ENCODE peak calls at places on chromosomes 6 and 20, in five cellular contexts. J is breast epithelium, H is tibial nerve, E is body of pancreas, R is epithelial cell of proximal tubule. T is an unnamed sample.

GRCh38 chr6:287500-287883 is 4.8 kb upstream of the DUSP22 start:
- DNase-seq in J (no peak), H (no peak), R (no peak), E (no peak), T (no peak)

GRCh38 chr6:33117826-33118277 is 42.1 kb downstream of the HLA-DPB1 start:
- DNase-seq in H (no peak), E (no peak), J (no peak), R (no peak), T (no peak)

GRCh38 chr20:2421247-2421646 is 40.5 kb downstream of the TGM6 start:
- DNase-seq in R (no peak), J (no peak), E (no peak), H (no peak), T (no peak)

GRCh38 chr20:37984018-37984785 is 49.1 kb downstream of the TTI1 start:
- DNase-seq in R (no peak), E (peak; percentile 22), H (no peak), J (no peak), T (no peak)

GRCh38 chr20:57306747-57307146 is 22.9 kb upstream of the SPO11 start:
- DNase-seq in J (no peak), R (no peak), E (no peak), H (no peak), T (no peak)

GRCh38 chr6:73418081-73418741 is 23.6 kb downstream of the DDX43 start:
- DNase-seq in E (no peak), H (no peak), J (no peak), R (no peak), T (peak; percentile 13)

GRCh38 chr6:5531853-5532375 is 270.6 kb downstream of the FARS2 start:
- DNase-seq in E (no peak), R (no peak), J (no peak), H (no peak), T (no peak)

GRCh38 chr20:43508604-43509040 is 1.1 kb downstream of the L3MBTL1 start:
- DNase-seq in H (no peak), E (no peak), R (no peak), J (no peak), T (no peak)

GRCh38 chr6:37011656-37012378 is 6.4 kb downstream of the FGD2 start:
- DNase-seq in J (no peak), R (no peak), E (no peak), H (no peak), T (peak; percentile 67)

GRCh38 chr6:6749791-6750434 is 161.4 kb downstream of the LY86 start:
- DNase-seq in E (no peak), H (peak; percentile 16), R (no peak), J (peak; percentile 63), T (peak; percentile 75)

GRCh38 chr6:151288711-151289398 is 49.1 kb downstream of the AKAP12 start:
- DNase-seq in R (no peak), H (no peak), J (no peak), E (no peak), T (no peak)

GRCh38 chr20:46581386-46581785 is 30.9 kb upstream of the OCSTAMP start:
- DNase-seq in H (no peak), R (no peak), E (no peak), J (no peak), T (no peak)

GRCh38 chr6:16729183-16729696 is 32.0 kb downstream of the ATXN1 start:
- DNase-seq in J (no peak), E (no peak), H (no peak), R (no peak), T (peak; percentile 86)

GRCh38 chr6:130313206-130313605 is 52.6 kb upstream of the TMEM200A start:
- DNase-seq in J (no peak), H (no peak), R (no peak), E (no peak), T (no peak)

GRCh38 chr6:1335367-1336037 is 23.6 kb downstream of the FOXQ1 start:
- DNase-seq in J (peak; percentile 92), R (peak; percentile 97), E (peak; percentile 93), H (no peak), T (peak; percentile 78)

GRCh38 chr6:53258076-53258773 is 90.5 kb downstream of the ELOVL5 start:
- DNase-seq in H (no peak), J (no peak), E (no peak), R (no peak), T (no peak)

GRCh38 chr6:111087106-111087835 is at the start of gene SLC16A10:
- DNase-seq in E (peak; percentile 91), R (no peak), J (peak; percentile 21), H (no peak), T (peak; percentile 25)

GRCh38 chr20:22496817-22497216 is 87.6 kb downstream of the FOXA2 start:
- DNase-seq in R (no peak), H (no peak), J (no peak), E (no peak), T (no peak)

GRCh38 chr20:45174434-45175364 is at the start of gene PI3:
- DNase-seq in R (peak; percentile 91), J (peak; percentile 32), H (no peak), E (peak; percentile 38), T (no peak)

GRCh38 chr6:4388675-4389074 is 253.3 kb upstream of the ECI2 start:
- DNase-seq in E (no peak), J (no peak), R (peak; percentile 51), H (no peak), T (no peak)

GRCh38 chr6:145756170-145756662 is 20.9 kb upstream of the EPM2A start:
- DNase-seq in H (no peak), E (peak; percentile 39), J (peak; percentile 27), R (no peak), T (peak; percentile 95)

GRCh38 chr6:35224720-35225119 is 11.0 kb downstream of the SCUBE3 start:
- DNase-seq in H (no peak), J (no peak), E (no peak), R (no peak), T (no peak)

GRCh38 chr6:153162646-153163045 is 31.6 kb upstream of the RGS17 start:
- DNase-seq in J (no peak), E (no peak), H (no peak), R (no peak), T (no peak)

GRCh38 chr6:7721654-7722053 is 4.2 kb upstream of the BMP6 start:
- DNase-seq in J (no peak), H (no peak), R (no peak), E (no peak), T (peak; percentile 34)

GRCh38 chr6:33317418-33317667 is 201 bp downstream of the ZBTB22 start:
- DNase-seq in R (no peak), J (no peak), H (no peak), E (no peak), T (no peak)

GRCh38 chr6:48036316-48036715 is 74.7 kb downstream of the PTCHD4 start:
- DNase-seq in E (no peak), H (no peak), J (no peak), R (peak; percentile 16), T (peak; percentile 57)

GRCh38 chr6:30544666-30545272 is 11.5 kb downstream of the GNL1 start:
- DNase-seq in H (no peak), E (peak; percentile 26), J (no peak), R (no peak), T (peak; percentile 77)

GRCh38 chr20:61560361-61560853 is 308.3 kb downstream of the CDH4 start:
- DNase-seq in R (no peak), J (no peak), E (peak; percentile 25), H (no peak), T (peak; percentile 52)

GRCh38 chr20:62776692-62777527 is 19.4 kb upstream of the MRGBP start:
- DNase-seq in R (no peak), J (no peak), E (peak; percentile 62), H (no peak), T (no peak)

GRCh38 chr20:20459726-20460125 is 91.8 kb downstream of the INSM1 start:
- DNase-seq in R (no peak), E (no peak), J (no peak), H (no peak), T (peak; percentile 17)

GRCh38 chr20:35871311-35871771 is 83.0 kb downstream of the SCAND1 start:
- DNase-seq in H (peak; percentile 23), R (no peak), J (peak; percentile 31), E (peak; percentile 17), T (peak; percentile 56)

GRCh38 chr6:3312604-3313167 is 53.9 kb downstream of the PSMG4 start:
- DNase-seq in R (no peak), J (no peak), H (no peak), E (no peak), T (no peak)

GRCh38 chr20:5989539-5989938 is 39.1 kb downstream of the MCM8 start:
- DNase-seq in E (no peak), H (no peak), R (no peak), J (no peak), T (no peak)

GRCh38 chr6:157558049-157558448 is 177.1 kb downstream of the ZDHHC14 start:
- DNase-seq in E (no peak), J (no peak), R (no peak), H (no peak), T (no peak)
- H3K4me3 ChIP-seq in E (no peak overlapping the region), J (no peak overlapping the region), R (no peak overlapping the region), H (no peak overlapping the region), T (no peak overlapping the region)

DNA sequence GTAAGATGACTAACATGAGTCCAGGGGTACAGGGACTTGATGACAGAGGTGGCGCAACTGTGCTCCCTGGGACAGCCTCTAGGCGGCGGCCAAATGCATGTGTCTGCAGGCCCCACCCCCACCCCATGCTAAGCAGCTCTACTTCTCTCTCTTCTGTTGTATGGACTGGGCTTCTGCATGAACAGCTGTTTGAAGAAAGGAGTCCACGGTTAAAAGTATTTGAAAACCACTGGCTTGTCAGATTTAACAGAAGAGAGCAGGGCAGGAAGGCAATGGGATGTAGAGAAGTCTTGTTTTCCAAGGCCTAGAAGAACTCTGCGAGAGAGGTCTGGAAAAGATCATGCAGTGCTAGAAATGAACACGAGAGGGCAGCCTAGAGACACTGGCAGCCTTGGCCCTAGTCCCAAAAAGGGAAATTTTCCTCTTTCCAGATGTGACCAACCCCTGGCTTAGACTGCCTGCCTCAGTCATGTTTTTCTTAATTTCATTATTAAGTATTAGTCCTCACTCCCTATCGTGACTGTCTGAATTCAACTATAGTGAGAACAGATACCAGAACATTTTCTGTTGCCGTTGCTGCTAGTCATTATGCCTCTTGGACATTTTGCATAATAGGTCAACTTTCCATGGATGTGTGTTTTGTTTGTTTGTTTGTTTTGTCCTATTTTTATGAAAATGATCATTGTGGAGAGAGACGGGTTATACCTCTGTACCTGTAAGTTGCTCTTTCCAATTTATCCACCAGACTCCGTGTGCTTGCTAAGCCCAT is 265.0 kb downstream of the ADGRG6 start:
- DNase-seq in H (peak; percentile 28), E (peak; percentile 45), R (no peak), J (peak; percentile 21), T (peak; percentile 58)
- TF ChIP-seq CTCF in H (peak; percentile 81), E (peak; percentile 73), R (peak; percentile 90), J (peak; percentile 67), T (peak; percentile 95)

GRCh38 chr6:134316733-134317431 is 1.0 kb downstream of the SGK1 start:
- DNase-seq in E (no peak), H (no peak), R (no peak), J (no peak), T (no peak)
- H3K4me3 ChIP-seq in E (peak overlapping the region; percentile 59), H (peak overlapping the region; percentile 35), R (no peak overlapping the region), J (no peak overlapping the region), T (peak overlapping the region; percentile 64)

DNA sequence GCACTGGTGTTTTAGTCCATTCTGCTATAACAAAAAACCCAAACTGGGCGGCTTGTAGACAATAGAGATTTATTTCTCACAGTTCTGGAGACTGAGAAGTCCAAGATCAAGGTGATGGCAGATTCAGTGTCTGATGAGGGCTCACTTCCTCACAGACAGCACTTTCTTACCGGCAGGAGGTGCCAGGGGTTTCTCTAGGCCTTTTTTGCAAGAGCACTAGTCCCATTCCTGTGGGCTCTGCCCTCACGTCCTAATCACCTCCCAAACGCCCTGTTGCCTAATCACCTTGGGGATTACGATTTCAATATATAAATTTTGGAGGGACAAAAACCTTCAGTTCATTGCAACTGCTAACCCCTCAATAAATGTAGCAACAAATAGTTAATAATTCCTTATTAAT is 140.0 kb upstream of the SGK1 start:
- DNase-seq in E (no peak), H (no peak), J (no peak), R (no peak), T (no peak)
- TF ChIP-seq CTCF in E (no peak), H (no peak), J (no peak), R (peak; percentile 10), T (no peak)

GRCh38 chr6:42748241-42748898 is 2.5 kb upstream of the TBCC start:
- DNase-seq in R (no peak), J (no peak), H (no peak), E (no peak), T (no peak)
- H3K4me3 ChIP-seq in R (peak overlapping the region; percentile 73), J (no peak overlapping the region), H (no peak overlapping the region), E (no peak overlapping the region), T (no peak overlapping the region)

T was measured in astrocyte of the spinal cord.